ENCODE peak calls at places on chromosomes 5 and 9, in six cellular contexts. M is tibial nerve, V is neural progenitor cell, X is thoracic aorta, Y is Panc1, B is GM23338. T is an unnamed sample.

GRCh38 chr9:121651014-121651294 is 480 bp upstream of the DAB2IP start:
- DNase-seq in M (no peak), V (no peak), X (no peak), Y (no peak), B (no peak), T (no peak)

GRCh38 chr9:126503333-126504085 is 110.2 kb upstream of the LMX1B start:
- DNase-seq in M (no peak), V (no peak), X (no peak), Y (no peak), B (no peak), T (no peak)

GRCh38 chr5:63125862-63126261 is 547.2 kb downstream of the LRRC70 start:
- DNase-seq in M (no peak), V (no peak), X (no peak), Y (no peak), B (peak; percentile 62), T (no peak)

GRCh38 chr5:1411099-1411498 is 34.1 kb downstream of the SLC6A3 start:
- DNase-seq in M (no peak), V (no peak), X (no peak), Y (no peak), B (no peak), T (no peak)

GRCh38 chr5:68224561-68225187 is 9.1 kb downstream of the PIK3R1 start:
- DNase-seq in M (no peak), V (no peak), X (no peak), Y (no peak), B (no peak), T (no peak)

GRCh38 chr9:112921549-112921948 is 30.9 kb upstream of the SLC46A2 start:
- DNase-seq in M (no peak), V (peak; percentile 62), X (no peak), Y (no peak), B (peak; percentile 69), T (no peak)

GRCh38 chr9:126756876-126757415 is 47.9 kb upstream of the ZBTB43 start:
- DNase-seq in M (no peak), V (no peak), X (no peak), Y (no peak), B (no peak), T (no peak)

GRCh38 chr5:160021818-160022446 is 13.0 kb downstream of the TTC1 start:
- DNase-seq in M (peak; percentile 71), V (peak; percentile 70), X (no peak), Y (peak; percentile 43), B (peak; percentile 77), T (peak; percentile 65)

GRCh38 chr9:470041-470781 is 255.5 kb downstream of the DOCK8 start:
- DNase-seq in M (peak; percentile 61), V (peak; percentile 93), X (peak; percentile 12), Y (no peak), B (peak; percentile 96), T (peak; percentile 89)

GRCh38 chr5:179607449-179607931 is 16.0 kb downstream of the HNRNPH1 start:
- DNase-seq in M (no peak), V (no peak), X (no peak), Y (no peak), B (no peak), T (peak; percentile 63)

GRCh38 chr9:18362901-18363685 is 110.9 kb upstream of the ADAMTSL1 start:
- DNase-seq in M (no peak), V (no peak), X (no peak), Y (no peak), B (no peak), T (peak; percentile 41)

GRCh38 chr9:133955821-133956411 is 36.2 kb downstream of the VAV2 start:
- DNase-seq in M (no peak), V (peak; percentile 78), X (no peak), Y (no peak), B (peak; percentile 75), T (no peak)
- TF ChIP-seq CTCF in M (no peak), V (peak; percentile 14), X (no peak), Y (no peak), B (peak; percentile 6), T (no peak)

GRCh38 chr9:95783426-95783975 is 92.0 kb upstream of the ERCC6L2 start:
- DNase-seq in M (no peak), V (no peak), X (no peak), Y (no peak), B (no peak), T (no peak)

GRCh38 chr9:95778957-95779356 is 96.5 kb upstream of the ERCC6L2 start:
- DNase-seq in M (peak; percentile 73), V (no peak), X (no peak), Y (no peak), B (no peak), T (no peak)

GRCh38 chr9:95780751-95781150 is 94.7 kb upstream of the ERCC6L2 start:
- DNase-seq in M (no peak), V (peak; percentile 28), X (no peak), Y (no peak), B (no peak), T (no peak)

GRCh38 chr9:95776131-95776530 is 99.4 kb upstream of the ERCC6L2 start:
- DNase-seq in M (no peak), V (no peak), X (no peak), Y (no peak), B (no peak), T (no peak)

GRCh38 chr9:95780121-95780520 is 95.4 kb upstream of the ERCC6L2 start:
- DNase-seq in M (no peak), V (peak; percentile 79), X (no peak), Y (no peak), B (no peak), T (no peak)
- H3K4me1 ChIP-seq in M (no peaks in the 10 kb centered on the region), V (peaks cover 51% of the 10 kb centered on the region), X (no peaks in the 10 kb centered on the region), Y (no peaks in the 10 kb centered on the region), B (no peaks in the 10 kb centered on the region), T (peaks cover 7% of the 10 kb centered on the region)

DNA sequence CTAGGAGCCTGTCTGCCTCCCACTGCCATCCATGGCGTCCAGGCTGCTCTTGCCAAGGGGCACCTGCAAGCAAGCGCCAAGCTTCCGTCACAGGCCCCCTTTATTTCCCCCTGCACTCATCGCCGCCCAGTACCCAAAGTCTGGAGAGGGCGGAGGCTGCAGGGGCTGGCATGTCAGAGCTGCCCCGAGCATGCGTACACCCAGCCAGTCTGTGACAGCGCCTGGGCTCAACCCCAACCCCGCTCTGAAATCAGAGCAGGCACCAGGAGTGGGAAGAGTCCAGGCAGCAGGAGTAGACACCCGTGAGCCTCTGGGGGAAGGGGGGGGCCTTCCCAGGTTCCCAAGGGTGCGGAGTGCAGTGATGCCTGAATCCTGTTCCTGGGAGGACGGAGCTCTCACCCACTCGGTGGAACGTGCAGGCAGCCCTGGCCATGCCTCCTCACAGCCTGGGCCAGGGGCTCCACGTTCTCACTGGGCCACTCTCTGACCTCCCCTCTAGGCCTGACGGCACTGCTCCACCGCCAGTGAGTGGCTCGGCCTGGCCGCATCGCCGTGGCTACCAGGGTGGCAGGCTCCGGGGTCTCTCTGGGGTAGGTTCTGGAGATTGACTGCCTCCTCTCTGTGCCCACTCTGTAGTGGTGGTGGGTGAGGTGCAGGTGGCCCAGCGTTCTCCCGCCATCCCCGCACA is 469.0 kb downstream of the CDH9 start:
- DNase-seq in M (no peak), V (no peak), X (no peak), Y (no peak), B (no peak), T (no peak)
- TF ChIP-seq CTCF in M (no peak), V (no peak), X (no peak), Y (no peak), B (no peak), T (no peak)

GRCh38 chr5:173888473-173889135 is 455 bp downstream of the CPEB4 start:
- DNase-seq in M (no peak), V (peak; percentile 41), X (no peak), Y (no peak), B (peak; percentile 41), T (peak; percentile 37)

GRCh38 chr5:173887610-173888472 is at the start of gene CPEB4:
- DNase-seq in M (peak; percentile 99), V (peak; percentile 100), X (peak; percentile 97), Y (peak; percentile 97), B (peak; percentile 100), T (peak; percentile 98)

GRCh38 chr5:173891367-173891766 is 3.2 kb downstream of the CPEB4 start:
- DNase-seq in M (no peak), V (no peak), X (no peak), Y (no peak), B (no peak), T (no peak)

GRCh38 chr5:173893192-173893561 is 5.0 kb downstream of the CPEB4 start:
- DNase-seq in M (no peak), V (no peak), X (no peak), Y (no peak), B (no peak), T (no peak)

DNA sequence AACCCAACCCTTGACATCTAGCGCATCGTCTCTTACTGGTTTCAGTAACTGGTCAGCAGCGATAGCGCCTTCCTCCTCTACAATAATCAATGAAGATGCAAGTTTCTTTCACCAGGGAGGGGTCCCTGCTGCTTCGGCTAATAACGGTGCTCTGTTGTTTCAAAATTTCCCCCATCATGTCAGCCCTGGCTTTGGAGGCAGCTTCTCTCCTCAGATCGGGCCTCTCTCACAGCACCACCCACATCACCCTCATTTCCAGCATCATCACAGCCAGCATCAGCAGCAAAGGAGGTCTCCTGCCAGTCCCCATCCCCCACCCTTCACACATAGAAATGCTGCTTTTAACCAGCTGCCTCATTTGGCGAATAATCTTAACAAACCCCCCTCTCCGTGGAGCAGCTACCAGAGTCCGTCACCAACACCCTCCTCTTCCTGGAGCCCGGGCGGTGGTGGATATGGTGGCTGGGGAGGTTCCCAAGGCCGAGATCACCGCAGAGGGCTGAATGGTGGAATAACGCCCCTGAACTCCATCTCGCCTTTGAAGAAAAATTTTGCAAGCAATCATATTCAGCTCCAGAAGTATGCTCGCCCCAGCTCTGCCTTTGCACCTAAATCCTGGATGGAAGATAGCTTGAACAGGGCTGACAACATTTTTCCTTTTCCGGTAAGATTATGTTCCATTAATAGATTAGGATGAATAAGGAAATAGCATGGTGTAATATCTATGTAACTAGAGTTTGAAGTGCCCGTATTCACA is 2.2 kb downstream of the CPEB4 start:
- DNase-seq in M (no peak), V (peak; percentile 23), X (no peak), Y (peak; percentile 52), B (peak; percentile 56), T (peak; percentile 42)
- H3K4me1 ChIP-seq in M (no peaks in the 10 kb centered on the region), V (no peaks in the 10 kb centered on the region), X (peaks cover 40% of the 10 kb centered on the region), Y (peaks cover 23% of the 10 kb centered on the region), B (peaks cover 44% of the 10 kb centered on the region), T (peaks cover 81% of the 10 kb centered on the region)

GRCh38 chr5:103519550-103519949 is 43.0 kb downstream of the NUDT12 start:
- DNase-seq in M (no peak), V (peak; percentile 55), X (no peak), Y (no peak), B (peak; percentile 77), T (no peak)
- TF ChIP-seq CTCF in M (no peak), V (peak; percentile 55), X (no peak), Y (peak; percentile 49), B (peak; percentile 81), T (no peak)

GRCh38 chr5:143588933-143589662 is 185.6 kb upstream of the NR3C1 start:
- DNase-seq in M (no peak), V (no peak), X (no peak), Y (no peak), B (no peak), T (no peak)
- H3K4me1 ChIP-seq in M (no peaks in the 10 kb centered on the region), V (no peaks in the 10 kb centered on the region), X (peaks cover 22% of the 10 kb centered on the region), Y (no peaks in the 10 kb centered on the region), B (no peaks in the 10 kb centered on the region), T (no peaks in the 10 kb centered on the region)

GRCh38 chr5:128844354-128844923 is 120.8 kb upstream of the SLC27A6 start:
- DNase-seq in M (no peak), V (no peak), X (no peak), Y (no peak), B (peak; percentile 43), T (no peak)
- TF ChIP-seq CTCF in M (peak; percentile 24), V (peak; percentile 63), X (peak; percentile 51), Y (no peak), B (no peak), T (peak; percentile 15)

T was measured in heart right ventricle.